ENCODE peak calls at places on chromosomes 6 and 20, in seven cellular contexts. I is heart left ventricle; J is CD4-positive, CD25-positive, alpha-beta regulatory T cell; E is HCT116; A is mammary epithelial cell; D is left ventricle myocardium inferior; Z is mucosa of descending colon. V is an unnamed sample. For H3K9me3, the result is how much of the 10 kb centered on the place peaks cover.

GRCh38 chr6:32867022-32867477 is 13.1 kb downstream of the PSMB9 start:
- DNase-seq in A (no peak), J (no peak), I (no peak), E (no peak), D (no peak), Z (no peak), V (no peak)

GRCh38 chr20:11521831-11522230 is 395.9 kb upstream of the BTBD3 start:
- DNase-seq in Z (no peak), D (no peak), E (no peak), A (no peak), I (no peak), J (no peak), V (no peak)

GRCh38 chr20:57350086-57350710 is 857 bp upstream of the RAE1 start:
- DNase-seq in E (no peak), Z (no peak), I (no peak), D (no peak), A (no peak), J (no peak), V (no peak)

GRCh38 chr6:5034736-5035135 is 30.9 kb upstream of the RPP40 start:
- DNase-seq in E (no peak), D (no peak), Z (no peak), J (no peak), I (no peak), A (no peak), V (no peak)

GRCh38 chr6:163078712-163079111 is 335.8 kb upstream of the QKI start:
- DNase-seq in D (no peak), A (no peak), J (no peak), E (no peak), I (no peak), Z (no peak), V (no peak)

GRCh38 chr6:50966986-50967385 is 148.3 kb downstream of the TFAP2B start:
- DNase-seq in D (no peak), A (no peak), J (no peak), Z (no peak), E (no peak), I (no peak), V (no peak)

GRCh38 chr6:46221221-46221793 is 50.5 kb upstream of the ENPP5 start:
- DNase-seq in I (no peak), A (peak), E (peak), D (no peak), Z (no peak), J (no peak), V (no peak)

GRCh38 chr6:5422321-5422915 is 161.1 kb downstream of the FARS2 start:
- DNase-seq in E (peak), D (no peak), J (no peak), I (no peak), A (peak), Z (no peak), V (no peak)

GRCh38 chr6:108549241-108549640 is 11.5 kb upstream of the FOXO3 start:
- DNase-seq in E (no peak), I (no peak), J (no peak), Z (no peak), D (no peak), A (no peak), V (no peak)

GRCh38 chr20:62366370-62367135 is 559 bp downstream of the LAMA5 start:
- DNase-seq in I (peak), A (no peak), J (no peak), E (no peak), Z (peak), D (peak), V (no peak)

GRCh38 chr20:41340327-41341055 is at the start of gene LPIN3:
- DNase-seq in J (peak), Z (peak), I (peak), D (peak), A (peak), E (peak), V (no peak)

GRCh38 chr6:145406733-145407256 is 328.5 kb downstream of the EPM2A start:
- DNase-seq in D (no peak), E (no peak), Z (no peak), A (no peak), J (no peak), I (no peak), V (no peak)

GRCh38 chr6:22613695-22614094 is 44.3 kb downstream of the HDGFL1 start:
- DNase-seq in A (peak), D (no peak), E (no peak), Z (no peak), I (peak), J (no peak), V (no peak)

GRCh38 chr20:61595216-61595615 is 343.2 kb downstream of the CDH4 start:
- DNase-seq in J (no peak), E (no peak), A (no peak), I (no peak), Z (no peak), D (no peak), V (no peak)

GRCh38 chr6:15387118-15387517 is 141.2 kb downstream of the JARID2 start:
- DNase-seq in I (no peak), D (no peak), A (no peak), E (no peak), J (no peak), Z (no peak), V (no peak)

GRCh38 chr20:60389882-60390281 is 431.7 kb downstream of the CDH26 start:
- DNase-seq in A (no peak), J (no peak), D (no peak), E (no peak), Z (no peak), I (no peak), V (no peak)
- H3K9me3 ChIP-seq in A (under half), J (under half), D (under half), E (under half), Z (under half), I (under half), V (under half)

GRCh38 chr20:60330461-60330860 is 372.2 kb downstream of the CDH26 start:
- DNase-seq in A (no peak), E (no peak), Z (no peak), I (no peak), J (no peak), D (no peak), V (no peak)

GRCh38 chr20:60332523-60332922 is 374.3 kb downstream of the CDH26 start:
- DNase-seq in Z (no peak), E (no peak), J (no peak), A (peak), I (no peak), D (no peak), V (no peak)

GRCh38 chr20:60327971-60328660 is 369.9 kb downstream of the CDH26 start:
- DNase-seq in D (no peak), Z (no peak), I (no peak), J (no peak), E (no peak), A (peak), V (no peak)

GRCh38 chr20:60331688-60332300 is 373.6 kb downstream of the CDH26 start:
- DNase-seq in A (no peak), I (no peak), Z (no peak), J (no peak), E (no peak), D (no peak), V (no peak)

DNA sequence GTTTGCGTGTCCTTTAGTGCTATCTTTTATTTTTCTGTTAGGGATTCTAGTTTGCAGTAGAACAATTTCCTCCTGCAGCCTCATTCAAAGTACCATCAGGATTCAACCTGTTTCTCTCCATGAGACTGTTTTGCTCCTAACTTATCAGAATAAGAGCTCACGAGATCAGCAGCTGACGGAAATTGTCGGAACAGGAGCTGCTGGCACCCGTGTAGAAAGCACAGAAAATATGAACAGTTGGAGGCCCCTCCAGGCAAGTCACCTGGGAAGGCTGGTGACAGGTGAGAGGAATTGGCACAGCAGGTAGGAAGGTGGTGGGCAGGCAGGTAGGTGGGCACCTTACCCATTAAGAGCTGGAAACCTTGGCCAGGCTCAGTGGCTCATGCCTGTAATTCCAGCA is 368.6 kb downstream of the CDH26 start:
- DNase-seq in Z (no peak), J (no peak), E (no peak), D (no peak), I (no peak), A (no peak), V (no peak)
- H3K9me3 ChIP-seq in Z (under half), J (under half), E (under half), D (under half), I (under half), A (under half), V (under half)

DNA sequence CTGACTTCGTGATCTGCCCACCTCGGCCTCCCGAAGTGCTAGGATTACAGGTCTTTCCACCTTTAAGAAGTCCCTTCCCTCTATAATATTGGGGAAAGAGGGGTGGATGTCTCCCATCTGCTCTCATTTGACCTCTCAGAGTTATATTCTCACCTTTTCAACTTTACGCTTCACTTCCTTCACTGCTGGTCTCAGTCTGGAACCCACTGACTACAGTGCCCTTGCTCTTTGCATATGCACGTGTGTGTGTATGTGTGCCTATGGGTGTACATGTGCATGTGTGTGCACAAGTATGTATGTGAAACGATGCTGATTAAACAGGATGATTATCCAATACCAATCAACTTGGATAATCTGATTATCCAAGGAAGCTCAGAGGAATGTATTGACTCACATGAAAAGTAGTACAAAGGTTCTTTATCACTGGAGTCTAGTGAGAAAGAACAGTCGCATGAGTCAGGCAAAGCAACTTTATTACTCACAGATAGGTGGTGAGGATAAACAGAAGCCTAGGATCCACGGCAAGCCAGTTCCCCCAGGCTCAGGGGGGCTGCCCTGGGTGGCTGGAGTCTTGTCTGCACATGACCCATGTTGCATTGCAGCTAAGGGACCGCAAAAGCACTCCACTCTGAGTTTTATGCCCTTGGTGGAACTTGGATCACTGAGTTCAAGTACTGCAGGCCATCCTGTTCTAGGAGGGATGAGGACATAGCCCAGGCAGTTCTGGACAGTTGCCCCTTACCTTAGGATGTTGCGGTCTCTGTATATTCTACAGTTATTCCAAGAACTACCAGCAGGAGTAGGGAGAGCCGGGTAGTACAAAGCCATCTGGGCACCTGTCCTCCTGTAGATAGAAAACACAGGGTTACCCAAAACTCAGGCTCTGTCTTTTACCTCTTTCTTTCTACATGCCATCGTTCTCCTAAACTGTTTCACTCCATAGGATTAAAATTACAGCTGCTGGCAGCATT is 50.9 kb downstream of the SNRNP48 start:
- DNase-seq in E (peak), I (no peak), A (peak), D (no peak), Z (no peak), J (no peak), V (no peak)
- H3K9me3 ChIP-seq in E (under half), I (under half), A (under half), D (under half), Z (under half), J (under half), V (under half)

GRCh38 chr20:7938058-7938457 is 2.2 kb downstream of the HAO1 start:
- DNase-seq in E (no peak), D (no peak), J (no peak), Z (no peak), I (no peak), A (peak), V (no peak)
- H3K9me3 ChIP-seq in E (under half), D (under half), J (under half), Z (under half), I (under half), A (under half), V (under half)

GRCh38 chr6:121641158-121641557 is 205.7 kb downstream of the GJA1 start:
- DNase-seq in I (no peak), J (no peak), A (no peak), D (no peak), E (no peak), Z (no peak), V (no peak)

GRCh38 chr6:121635355-121635754 is 199.9 kb downstream of the GJA1 start:
- DNase-seq in A (no peak), J (no peak), Z (no peak), E (no peak), I (no peak), D (no peak), V (no peak)

GRCh38 chr6:121633309-121633708 is 197.9 kb downstream of the GJA1 start:
- DNase-seq in E (no peak), Z (no peak), I (no peak), J (no peak), A (no peak), D (no peak), V (no peak)

DNA sequence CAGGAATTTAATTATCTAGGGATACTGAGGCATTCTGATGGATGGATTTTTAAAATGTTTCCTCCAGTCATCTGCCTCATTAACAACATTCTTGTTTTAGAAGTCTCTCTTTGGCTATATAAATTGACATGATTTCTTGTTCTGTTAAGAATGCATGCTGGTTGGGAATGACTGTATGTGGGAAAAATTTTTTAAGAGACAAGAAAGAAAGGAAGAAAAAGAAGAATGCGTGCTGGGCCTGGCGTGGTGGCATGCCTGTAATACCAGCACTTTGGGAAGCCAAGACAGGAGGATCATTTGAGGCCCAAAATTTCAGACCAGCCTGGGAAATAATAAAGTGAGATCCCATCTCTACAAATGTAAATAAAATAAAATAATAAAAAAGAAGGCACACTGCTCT is 203.6 kb downstream of the GJA1 start:
- DNase-seq in D (no peak), J (no peak), E (no peak), Z (no peak), A (no peak), I (no peak), V (no peak)
- H3K9me3 ChIP-seq in D (under half), J (under half), E (under half), Z (under half), A (under half), I (under half), V (under half)

DNA sequence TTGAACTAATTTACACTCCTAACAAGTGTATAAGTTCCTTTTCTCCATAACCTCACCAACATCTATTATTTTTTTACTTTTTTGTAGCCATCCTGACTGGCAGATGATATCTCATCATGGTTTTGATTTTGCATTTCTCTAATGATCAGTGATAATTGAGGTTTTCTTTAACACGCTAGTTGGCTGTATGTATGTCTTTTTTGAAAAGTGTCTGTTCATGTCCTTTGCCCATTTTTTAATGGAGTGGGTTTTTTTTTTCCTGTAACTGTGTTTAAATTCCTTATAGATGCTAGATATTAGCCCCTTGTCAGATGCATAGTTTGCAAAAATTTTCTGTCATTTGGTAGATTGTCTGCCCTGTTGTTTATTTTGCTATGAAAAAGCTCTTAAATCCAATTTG is 39.6 kb upstream of the TRIM39 start:
- DNase-seq in D (no peak), A (no peak), I (no peak), E (no peak), Z (no peak), J (no peak), V (no peak)
- H3K9me3 ChIP-seq in D (half or more), A (under half), I (under half), E (under half), Z (half or more), J (half or more), V (under half)

GRCh38 chr20:56088381-56088780 is 83.1 kb upstream of the CBLN4 start:
- DNase-seq in I (no peak), Z (no peak), E (no peak), A (no peak), D (no peak), J (no peak), V (no peak)

GRCh38 chr20:56094228-56094627 is 88.9 kb upstream of the CBLN4 start:
- DNase-seq in J (no peak), A (no peak), E (no peak), I (no peak), Z (peak), D (no peak), V (no peak)

GRCh38 chr20:56091635-56092180 is 86.4 kb upstream of the CBLN4 start:
- DNase-seq in I (no peak), J (no peak), Z (no peak), A (peak), D (no peak), E (no peak), V (no peak)
- H3K9me3 ChIP-seq in I (under half), J (under half), Z (under half), A (under half), D (under half), E (under half), V (under half)

DNA sequence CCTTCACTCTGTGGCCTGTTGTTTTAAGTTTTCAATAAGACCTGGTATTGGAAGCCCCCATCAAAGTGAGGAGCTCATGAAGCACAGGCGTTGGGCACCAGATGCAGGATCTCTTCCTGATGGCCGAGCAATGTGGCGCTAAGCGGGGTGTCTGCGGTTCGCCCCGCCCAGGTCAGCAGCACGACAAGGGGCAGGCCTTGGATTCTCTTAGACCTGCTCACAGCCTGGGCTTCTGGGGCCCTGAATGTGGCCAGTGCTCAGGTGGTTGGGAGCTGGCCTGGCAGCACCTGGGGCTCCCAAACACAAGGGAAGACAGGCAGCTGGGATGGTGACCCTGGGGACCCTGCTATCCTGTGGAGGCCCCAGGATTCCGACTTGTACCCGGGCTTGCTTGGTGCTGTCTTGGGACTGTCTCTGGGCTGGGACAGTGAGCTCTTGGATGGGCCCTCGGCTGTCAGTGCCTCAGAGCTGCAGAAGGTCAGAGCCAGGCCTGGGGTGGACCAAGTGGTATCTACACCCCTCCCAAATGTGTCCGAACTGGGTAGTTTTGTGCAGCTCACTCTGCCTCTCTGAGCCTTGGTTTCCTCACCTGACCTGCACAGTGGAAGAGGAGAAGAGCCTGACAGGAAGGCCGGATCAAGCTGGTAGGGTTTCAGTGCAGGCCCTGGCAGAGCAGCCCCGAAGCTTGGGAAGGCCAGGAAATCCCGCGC is 69.1 kb downstream of the PHACTR3 start:
- DNase-seq in J (no peak), I (no peak), Z (no peak), E (no peak), A (no peak), D (no peak), V (no peak)
- H3K9me3 ChIP-seq in J (under half), I (under half), Z (under half), E (under half), A (under half), D (under half), V (under half)

GRCh38 chr6:61044011-61044410 is 1242.0 kb downstream of the KHDRBS2 start:
- DNase-seq in I (no peak), J (no peak), A (no peak), D (no peak), E (no peak), Z (no peak), V (no peak)
- H3K9me3 ChIP-seq in I (under half), J (under half), A (under half), D (under half), E (under half), Z (under half), V (under half)